ENCODE peak calls at places on chromosomes 4 and X, in seven cellular contexts. B is iris pigment epithelial cell, N is GDM1, S is neural progenitor cell, M is anterior cingulate cortex, T is sciatic nerve, G is small intestine. Y is an unnamed sample.

GRCh38 chrX:112211459-112211858 is 128.9 kb upstream of the TRPC5 start:
- DNase-seq in B (no peak), N (no peak), S (no peak), M (no peak), T (no peak), G (no peak), Y (no peak)

GRCh38 chr4:110165382-110166285 is 32.8 kb downstream of the ELOVL6 start:
- DNase-seq in B (peak), N (peak), S (peak), M (no peak), T (no peak), G (peak), Y (no peak)

GRCh38 chrX:86148024-86148511 is at the start of gene DACH2:
- DNase-seq in B (peak), N (no peak), S (peak), M (peak), T (peak), G (peak), Y (peak)

GRCh38 chr4:114558446-114559020 is 40.1 kb upstream of the UGT8 start:
- DNase-seq in B (no peak), N (no peak), S (peak), M (no peak), T (no peak), G (no peak), Y (no peak)

GRCh38 chr4:79455216-79455615 is 47.2 kb upstream of the GK2 start:
- DNase-seq in B (no peak), N (no peak), S (no peak), M (no peak), T (no peak), G (no peak), Y (no peak)

GRCh38 chr4:5973486-5974220 is 44.6 kb downstream of the C4orf50 start:
- DNase-seq in B (no peak), N (no peak), S (no peak), M (no peak), T (no peak), G (no peak), Y (no peak)

GRCh38 chrX:40720811-40721210 is 14.5 kb downstream of the MED14 start:
- DNase-seq in B (no peak), N (no peak), S (no peak), M (no peak), T (no peak), G (peak), Y (no peak)

GRCh38 chr4:151563194-151563593 is 154.2 kb downstream of the FHIP1A start:
- DNase-seq in B (peak), N (no peak), S (no peak), M (no peak), T (no peak), G (peak), Y (no peak)

GRCh38 chr4:147981305-147981704 is 249.4 kb downstream of the ARHGAP10 start:
- DNase-seq in B (peak), N (no peak), S (no peak), M (no peak), T (no peak), G (no peak), Y (no peak)

GRCh38 chr4:147626903-147627302 is 9.7 kb downstream of the TMEM184C start:
- DNase-seq in B (no peak), N (no peak), S (no peak), M (no peak), T (no peak), G (no peak), Y (no peak)

GRCh38 chr4:26866203-26866602 is 5.6 kb downstream of the STIM2 start:
- DNase-seq in B (no peak), N (no peak), S (no peak), M (no peak), T (no peak), G (no peak), Y (no peak)

GRCh38 chr4:153409924-153410501 is 56.1 kb upstream of the TMEM131L start:
- DNase-seq in B (peak), N (no peak), S (peak), M (no peak), T (no peak), G (no peak), Y (no peak)

GRCh38 chr4:180560896-180561295 is 1682.3 kb upstream of the TENM3 start:
- DNase-seq in B (peak), N (no peak), S (no peak), M (no peak), T (no peak), G (no peak), Y (no peak)

GRCh38 chr4:91198951-91199350 is 1071.8 kb downstream of the CCSER1 start:
- DNase-seq in B (peak), N (no peak), S (no peak), M (no peak), T (no peak), G (peak), Y (no peak)

GRCh38 chrX:134459683-134460004 is 321 bp upstream of the HPRT1 start:
- DNase-seq in B (peak), N (no peak), S (no peak), M (no peak), T (no peak), G (no peak), Y (no peak)

GRCh38 chr4:83569967-83570366 is 34.1 kb downstream of the GPAT3 start:
- DNase-seq in B (no peak), N (peak), S (no peak), M (no peak), T (no peak), G (no peak), Y (peak)

GRCh38 chr4:7301846-7302630 is 109.7 kb downstream of the SORCS2 start:
- DNase-seq in B (no peak), N (no peak), S (no peak), M (no peak), T (no peak), G (no peak), Y (no peak)

GRCh38 chrX:11770320-11770719 is 12.3 kb downstream of the MSL3 start:
- DNase-seq in B (peak), N (peak), S (peak), M (peak), T (no peak), G (peak), Y (peak)

GRCh38 chr4:145623831-145624230 is 4.6 kb downstream of the MMAA start:
- DNase-seq in B (peak), N (no peak), S (no peak), M (no peak), T (no peak), G (no peak), Y (no peak)

GRCh38 chrX:71514367-71515038 is 18.4 kb upstream of the OGT start:
- DNase-seq in B (no peak), N (no peak), S (no peak), M (no peak), T (no peak), G (no peak), Y (no peak)

GRCh38 chrX:108019382-108019857 is 25.4 kb upstream of the VSIG1 start:
- DNase-seq in B (no peak), N (no peak), S (no peak), M (no peak), T (no peak), G (no peak), Y (no peak)

GRCh38 chrX:30713061-30713525 is 59.9 kb downstream of the GK start:
- DNase-seq in B (peak), N (peak), S (peak), M (peak), T (peak), G (peak), Y (peak)

GRCh38 chrX:109347618-109348017 is 134.3 kb downstream of the GUCY2F start:
- DNase-seq in B (peak), N (no peak), S (no peak), M (no peak), T (no peak), G (no peak), Y (no peak)

GRCh38 chrX:23810279-23810678 is 27.3 kb downstream of the SAT1 start:
- DNase-seq in B (no peak), N (no peak), S (no peak), M (no peak), T (no peak), G (no peak), Y (no peak)

GRCh38 chr4:140141196-140141845 is 12.7 kb downstream of the MAML3 start:
- DNase-seq in B (no peak), N (no peak), S (no peak), M (no peak), T (no peak), G (peak), Y (no peak)

GRCh38 chr4:88674989-88675388 is 22.6 kb downstream of the NAP1L5 start:
- DNase-seq in B (peak), N (no peak), S (no peak), M (no peak), T (no peak), G (no peak), Y (no peak)

GRCh38 chr4:36712013-36712412 is 430.6 kb downstream of the DTHD1 start:
- DNase-seq in B (peak), N (no peak), S (no peak), M (no peak), T (no peak), G (no peak), Y (no peak)

GRCh38 chr4:54316139-54316538 is 87.0 kb downstream of the PDGFRA start:
- DNase-seq in B (no peak), N (no peak), S (no peak), M (no peak), T (no peak), G (no peak), Y (no peak)